ENCODE peak calls at places on chromosomes 11 and 22, in seven cellular contexts. W is IMR-90, V is GM23248, G is neuronal stem cell, E is mesenchymal stem cell, X is H1, I is fibroblast of lung. O is an unnamed sample.

GRCh38 chr11:63560506-63561179 is 2.5 kb downstream of the PLAAT2 start:
- DNase-seq in E (no peak), I (no peak), V (no peak), G (no peak), W (no peak), X (no peak), O (no peak)

GRCh38 chr22:37601540-37602442 is 6.8 kb upstream of the GGA1 start:
- DNase-seq in X (peak), I (peak), V (peak), G (peak), W (peak), E (peak), O (peak)

GRCh38 chr22:17201285-17201945 is 17.8 kb downstream of the ADA2 start:
- DNase-seq in I (peak), E (peak), W (peak), V (peak), G (no peak), X (no peak), O (no peak)

GRCh38 chr11:46050065-46050464 is 71.2 kb downstream of the PHF21A start:
- DNase-seq in I (peak), W (peak), V (peak), G (peak), X (no peak), E (peak), O (peak)

GRCh38 chr22:38327805-38328204 is 10.6 kb upstream of the CSNK1E start:
- DNase-seq in V (peak), G (no peak), E (peak), W (peak), X (no peak), I (peak), O (peak)

GRCh38 chr11:126874831-126875230 is 125.7 kb downstream of the KIRREL3 start:
- DNase-seq in I (no peak), E (no peak), V (no peak), X (no peak), W (no peak), G (no peak), O (no peak)

GRCh38 chr11:69220581-69221051 is 64.9 kb downstream of the SMIM38 start:
- DNase-seq in V (peak), E (no peak), W (no peak), X (no peak), G (no peak), I (peak), O (peak)

GRCh38 chr11:66020618-66021357 is 5.5 kb downstream of the CATSPER1 start:
- DNase-seq in I (peak), E (peak), X (no peak), V (peak), W (peak), G (no peak), O (peak)

GRCh38 chr11:71397961-71398360 is 50.2 kb downstream of the DHCR7 start:
- DNase-seq in V (no peak), W (no peak), X (no peak), E (no peak), G (no peak), I (no peak), O (no peak)

DNA sequence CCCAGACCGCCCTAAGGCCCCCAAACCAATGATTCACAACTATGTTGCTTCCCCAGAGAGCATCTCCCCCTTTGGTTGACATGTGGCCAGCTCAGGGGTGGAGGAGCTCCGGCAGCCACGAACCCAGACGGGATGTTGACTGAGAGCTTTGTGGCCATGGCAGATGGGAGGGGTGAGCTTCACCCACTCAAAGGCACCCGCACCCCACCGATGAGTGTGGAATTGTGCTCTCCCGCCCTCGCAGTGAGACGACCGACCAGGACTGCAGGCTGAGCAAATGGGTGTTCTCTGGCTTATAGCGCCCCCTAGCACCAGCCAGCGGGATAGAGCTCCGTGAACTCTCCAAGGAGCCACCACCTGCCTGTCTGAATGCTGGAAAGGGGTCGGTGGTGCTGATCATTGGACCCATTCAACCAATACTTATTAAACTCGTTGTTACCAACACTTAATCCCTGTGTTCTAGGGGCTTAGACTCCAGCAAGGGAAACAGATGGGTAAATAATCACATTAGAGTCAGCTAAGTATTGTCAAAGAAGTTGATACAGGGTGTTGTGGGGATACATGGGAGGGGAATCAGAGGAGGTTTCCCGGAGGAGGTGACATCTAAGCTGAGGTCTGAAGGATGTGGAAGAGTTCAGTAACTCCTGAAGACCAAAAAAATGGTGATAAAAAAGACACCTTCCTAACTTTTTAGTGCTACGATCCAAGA is 4.5 kb upstream of the TIMP3 start:
- DNase-seq in G (peak), E (peak), I (peak), V (peak), W (peak), X (peak), O (peak)
- H3K9ac ChIP-seq in G (no peak), E (peak), I (no peak), V (peak), W (no peak), X (no peak), O (no peak)

DNA sequence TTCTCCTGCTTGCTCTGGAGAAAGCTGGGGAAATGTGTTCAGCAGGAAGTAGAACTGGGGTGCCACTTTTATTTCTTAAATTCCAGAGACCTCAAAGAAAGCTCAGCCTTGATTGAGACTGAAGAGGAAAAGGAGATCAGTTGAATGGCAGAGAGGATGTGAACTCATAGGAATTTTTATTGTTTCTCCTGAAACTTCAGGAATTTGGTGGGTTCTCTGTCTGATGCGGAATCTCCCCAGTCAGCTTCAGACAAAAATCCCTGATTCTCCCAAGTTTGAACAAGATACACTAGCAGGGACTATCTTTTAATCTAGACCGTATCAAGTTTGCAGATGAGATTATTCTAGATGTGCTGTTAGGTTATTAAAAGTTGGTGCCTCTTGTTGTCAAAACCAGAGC is 23.0 kb downstream of the EHF start:
- DNase-seq in X (no peak), V (no peak), I (no peak), W (no peak), G (no peak), E (no peak), O (no peak)
- H2AFZ ChIP-seq in X (no peak), V (no peak), I (no peak), W (peak), G (peak), E (no peak), O (no peak)

DNA sequence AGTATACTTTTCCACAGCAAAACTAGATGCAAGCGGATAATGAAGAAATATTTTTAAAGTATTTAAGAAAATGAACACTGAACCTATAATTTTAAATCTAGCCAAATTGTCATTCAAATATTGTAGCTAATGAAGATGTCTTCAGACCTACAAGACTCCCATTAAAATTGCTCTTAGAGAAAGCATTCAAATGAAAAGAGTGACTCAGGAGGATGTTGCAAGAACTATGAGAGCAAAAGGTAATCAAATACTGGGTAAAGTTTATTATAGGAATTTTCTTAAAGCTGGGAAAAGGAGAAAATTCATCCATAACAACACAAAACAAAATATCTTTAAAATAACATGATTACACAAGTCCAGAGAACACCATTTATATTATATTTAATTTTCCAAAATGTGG is 5.4 kb upstream of the POU2AF1 start:
- DNase-seq in V (peak), W (peak), X (no peak), I (no peak), E (no peak), G (no peak), O (no peak)
- H3K9ac ChIP-seq in V (no peak), W (no peak), X (no peak), I (no peak), E (no peak), G (no peak), O (no peak)

GRCh38 chr11:68043029-68043348 is 4.2 kb downstream of the TCIRG1 start:
- DNase-seq in E (no peak), X (no peak), I (no peak), W (no peak), V (no peak), G (no peak), O (no peak)
- H2AFZ ChIP-seq in E (no peak), X (no peak), I (no peak), W (peak), V (no peak), G (peak), O (no peak)

GRCh38 chr11:67483901-67484665 is 1.3 kb downstream of the AIP start:
- DNase-seq in X (no peak), W (no peak), V (no peak), I (no peak), G (no peak), E (no peak), O (no peak)

GRCh38 chr11:67483498-67483798 is 622 bp downstream of the AIP start:
- DNase-seq in V (no peak), E (no peak), W (no peak), G (no peak), I (no peak), X (no peak), O (no peak)

GRCh38 chr11:67482736-67483497 is at the start of gene AIP:
- DNase-seq in W (peak), X (peak), V (peak), E (peak), G (peak), I (peak), O (peak)

GRCh38 chr11:67484847-67485311 is 2.1 kb downstream of the AIP start:
- DNase-seq in I (no peak), W (no peak), G (no peak), X (no peak), V (no peak), E (no peak), O (no peak)

DNA sequence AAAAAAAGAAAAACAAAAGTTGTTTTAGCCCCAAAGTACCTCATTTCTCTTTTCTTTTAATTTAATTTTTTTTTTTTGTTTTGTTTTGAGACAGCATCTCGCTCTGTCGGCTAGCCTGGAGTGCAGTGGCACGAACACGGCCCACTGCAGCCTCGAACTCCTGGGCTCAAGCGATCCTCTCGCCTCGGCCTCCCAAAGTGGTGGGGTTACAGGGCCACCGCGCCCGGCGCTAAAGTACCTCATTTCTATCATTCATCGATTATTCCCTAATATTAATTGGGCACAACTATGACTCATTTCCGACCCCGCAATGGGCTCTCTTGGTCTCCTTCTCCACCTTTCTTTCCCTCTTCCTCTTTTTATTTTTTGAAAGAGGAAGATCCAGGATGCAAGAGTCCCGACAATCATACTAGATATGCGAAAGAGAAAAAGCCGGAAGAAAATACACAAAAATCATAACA is 521 bp upstream of the AIP start:
- DNase-seq in G (no peak), X (no peak), V (no peak), W (no peak), E (no peak), I (no peak), O (no peak)
- H3K9ac ChIP-seq in G (no peak), X (no peak), V (peak), W (peak), E (peak), I (peak), O (peak)

GRCh38 chr11:2299773-2300172 is 1.9 kb downstream of the C11orf21 start:
- DNase-seq in X (no peak), V (no peak), I (no peak), W (no peak), G (no peak), E (no peak), O (no peak)

GRCh38 chr11:2301631-2302272 is at the start of the genes C11orf21 and TSPAN32:
- DNase-seq in G (no peak), X (no peak), I (peak), V (no peak), W (peak), E (peak), O (peak)

GRCh38 chr11:2302280-2302843 is 549 bp downstream of the TSPAN32 start:
- DNase-seq in G (no peak), I (no peak), V (no peak), E (no peak), W (no peak), X (no peak), O (no peak)

GRCh38 chr11:2300290-2300935 is 1.3 kb downstream of the C11orf21 start:
- DNase-seq in X (no peak), G (no peak), V (no peak), E (no peak), I (no peak), W (no peak), O (no peak)

GRCh38 chr11:2300936-2301630 is 635 bp downstream of the C11orf21 start:
- DNase-seq in I (no peak), V (no peak), X (no peak), W (no peak), E (no peak), G (no peak), O (no peak)
- H2AFZ ChIP-seq in I (no peak), V (no peak), X (no peak), W (no peak), E (no peak), G (no peak), O (no peak)

DNA sequence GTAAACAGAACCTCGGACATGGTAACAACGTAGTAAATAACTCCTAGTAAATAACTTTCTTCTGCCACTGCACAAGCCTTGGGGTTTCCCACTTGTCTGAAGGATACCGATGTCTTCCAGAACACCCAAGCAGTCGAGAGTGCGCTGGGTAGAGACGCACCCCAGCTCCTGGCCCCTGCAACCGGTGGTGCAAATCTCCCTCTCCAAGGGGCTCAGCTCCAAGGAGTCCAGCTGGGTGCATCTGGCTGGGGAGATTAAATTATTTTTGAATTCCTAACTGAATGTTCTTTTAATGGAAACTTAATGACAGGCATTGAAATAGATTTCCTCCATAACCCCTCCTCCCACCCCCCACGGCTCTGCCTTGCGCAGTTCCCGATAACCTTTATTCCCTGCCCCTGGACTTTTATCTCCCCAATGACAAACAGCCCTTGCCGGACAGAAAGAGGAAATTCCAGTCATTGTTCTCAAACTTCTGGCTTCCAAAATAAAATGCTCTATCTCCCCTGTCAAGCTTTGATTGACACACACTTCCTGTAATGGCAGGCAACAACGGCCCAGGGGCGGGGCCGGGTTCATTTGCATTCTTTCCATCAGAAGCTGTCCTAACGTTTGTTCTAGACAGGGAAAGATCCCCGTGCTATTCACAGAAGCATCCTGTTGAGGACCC is 31.2 kb downstream of the KCNJ1 start:
- DNase-seq in G (no peak), E (no peak), X (no peak), W (no peak), I (no peak), V (no peak), O (no peak)
- H3K9ac ChIP-seq in G (no peak), E (no peak), X (no peak), W (no peak), I (no peak), V (no peak), O (no peak)

DNA sequence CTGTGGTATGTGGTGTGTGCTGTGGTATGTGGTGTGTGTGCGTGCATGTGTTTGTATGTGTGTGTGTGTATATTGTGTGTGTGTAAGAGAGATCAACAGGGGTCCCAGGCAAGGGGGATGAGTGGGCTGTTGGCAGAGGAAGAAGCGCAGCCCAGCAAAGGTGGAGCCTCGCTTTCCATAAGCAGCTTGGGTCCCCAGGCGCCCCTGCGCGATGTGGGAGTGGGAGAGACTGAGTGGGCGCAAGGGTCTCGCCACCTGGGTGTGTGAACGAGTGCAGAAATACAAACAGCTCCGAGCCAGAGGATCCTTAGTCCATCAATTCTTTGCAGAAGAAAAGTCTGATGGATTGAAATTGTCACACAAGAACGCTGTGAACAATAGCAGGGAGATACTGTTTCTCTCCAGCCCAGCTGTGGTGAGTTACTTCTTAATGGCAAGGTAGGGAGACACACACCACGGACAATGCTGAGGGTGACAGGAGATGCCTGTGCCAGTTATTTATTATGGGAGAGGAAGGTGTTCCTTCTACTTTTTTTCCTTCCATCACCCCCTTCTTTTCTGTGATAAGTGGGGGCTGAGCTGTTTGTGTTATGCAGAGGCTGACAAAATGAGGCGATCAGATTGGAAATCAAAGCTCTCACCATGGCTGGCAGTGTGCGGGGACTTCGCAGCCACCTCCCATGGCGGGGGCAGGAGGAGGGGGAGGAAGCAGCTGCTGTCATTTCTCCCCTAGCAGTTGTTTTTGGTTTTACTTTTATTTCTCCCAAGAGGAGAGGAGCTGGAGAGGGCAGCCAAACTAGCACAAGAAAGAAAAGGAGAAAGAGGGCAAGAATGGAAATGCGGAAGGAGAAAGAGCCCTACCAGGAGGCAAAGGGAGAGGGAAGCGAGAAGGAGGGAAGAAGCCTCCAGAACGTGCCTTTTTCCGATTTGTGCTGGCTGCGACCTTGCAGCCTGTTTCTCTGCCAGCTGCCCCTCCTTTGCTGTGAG is 755.7 kb downstream of the NTM start:
- DNase-seq in I (peak), E (peak), X (peak), G (peak), V (peak), W (peak), O (no peak)
- H2AFZ ChIP-seq in I (peak), E (peak), X (no peak), G (peak), V (peak), W (peak), O (peak)

GRCh38 chr11:119320593-119321524 is 3.9 kb upstream of the MCAM start:
- DNase-seq in I (peak), V (peak), W (peak), X (peak), G (no peak), E (peak), O (peak)

GRCh38 chr11:119317592-119318239 is 786 bp upstream of the MCAM start:
- DNase-seq in W (no peak), G (no peak), E (no peak), X (no peak), I (peak), V (no peak), O (no peak)

GRCh38 chr11:119318240-119319135 is 1.6 kb upstream of the MCAM start:
- DNase-seq in V (peak), I (peak), E (peak), W (peak), G (no peak), X (no peak), O (peak)

GRCh38 chr11:119319136-119319701 is 2.3 kb upstream of the MCAM start:
- DNase-seq in X (no peak), V (no peak), G (no peak), E (no peak), I (no peak), W (no peak), O (no peak)

GRCh38 chr11:119319702-119320592 is 3.0 kb upstream of the MCAM start:
- DNase-seq in V (no peak), X (no peak), E (no peak), G (no peak), I (no peak), W (no peak), O (no peak)
- H3K9ac ChIP-seq in V (peak), X (no peak), E (peak), G (peak), I (peak), W (peak), O (peak)

O was measured in astrocyte.